ENCODE peak calls at places on chromosomes 13 and 19, in eight cellular contexts. J is A549, S is AG10803, Q is RWPE1, C is HFFc6, Z is brain microvascular endothelial cell, X is cardiac fibroblast, W is pancreas. T is an unnamed sample.

GRCh38 chr13:91132786-91133185 is 214.7 kb upstream of the MIR17HG start:
- DNase-seq in J (no peak), S (no peak), Q (no peak), C (no peak), Z (peak), X (no peak), W (no peak), T (no peak)

GRCh38 chr13:94343243-94343585 is 136.3 kb downstream of the DCT start:
- DNase-seq in J (no peak), S (no peak), Q (no peak), C (no peak), Z (peak), X (peak), W (no peak), T (peak)

GRCh38 chr13:75480691-75481175 is 1.2 kb downstream of the TBC1D4 start:
- DNase-seq in J (peak), S (peak), Q (peak), C (peak), Z (no peak), X (peak), W (peak), T (peak)

GRCh38 chr13:112098699-112099098 is 31.8 kb downstream of the SOX1 start:
- DNase-seq in J (no peak), S (no peak), Q (no peak), C (no peak), Z (no peak), X (no peak), W (no peak), T (no peak)

GRCh38 chr19:46372901-46373572 is 26.1 kb downstream of the PPP5C start:
- DNase-seq in J (peak), S (peak), Q (peak), C (no peak), Z (peak), X (peak), W (peak), T (peak)

GRCh38 chr19:40831502-40832430 is 18.5 kb downstream of the CYP2A6 start:
- DNase-seq in J (peak), S (peak), Q (peak), C (peak), Z (peak), X (peak), W (no peak), T (peak)

GRCh38 chr13:44422755-44423643 is 49.4 kb downstream of the SERP2 start:
- DNase-seq in J (no peak), S (no peak), Q (no peak), C (no peak), Z (no peak), X (peak), W (no peak), T (no peak)

GRCh38 chr13:28532226-28533048 is 37.5 kb upstream of the FLT1 start:
- DNase-seq in J (no peak), S (no peak), Q (no peak), C (no peak), Z (no peak), X (peak), W (peak), T (no peak)

GRCh38 chr19:18173054-18173571 is 500 bp upstream of the IFI30 start:
- DNase-seq in J (no peak), S (no peak), Q (no peak), C (no peak), Z (no peak), X (peak), W (no peak), T (no peak)

GRCh38 chr13:98173431-98173921 is 3.6 kb downstream of the RNF113B start:
- DNase-seq in J (no peak), S (peak), Q (no peak), C (peak), Z (peak), X (peak), W (no peak), T (peak)

GRCh38 chr13:36282818-36283432 is 14.7 kb downstream of the CCDC169 start:
- DNase-seq in J (peak), S (peak), Q (peak), C (peak), Z (no peak), X (peak), W (no peak), T (peak)

GRCh38 chr19:50198431-50199253 is 4.8 kb upstream of the MYH14 start:
- DNase-seq in J (no peak), S (no peak), Q (no peak), C (no peak), Z (no peak), X (no peak), W (no peak), T (no peak)

GRCh38 chr13:77325371-77325941 is 1.4 kb downstream of the MYCBP2 start:
- DNase-seq in J (no peak), S (no peak), Q (peak), C (no peak), Z (no peak), X (peak), W (no peak), T (peak)

GRCh38 chr13:42001580-42001979 is 40.7 kb upstream of the VWA8 start:
- DNase-seq in J (no peak), S (peak), Q (peak), C (peak), Z (peak), X (peak), W (no peak), T (peak)

GRCh38 chr19:2167896-2168618 is 4.3 kb downstream of the DOT1L start:
- DNase-seq in J (no peak), S (peak), Q (no peak), C (peak), Z (no peak), X (peak), W (no peak), T (peak)

GRCh38 chr13:112968380-112968909 is 569 bp upstream of the MCF2L start:
- DNase-seq in J (peak), S (no peak), Q (no peak), C (no peak), Z (no peak), X (no peak), W (peak), T (no peak)

GRCh38 chr19:45496349-45496953 is 396 bp downstream of the RTN2 start:
- DNase-seq in J (no peak), S (no peak), Q (no peak), C (no peak), Z (no peak), X (no peak), W (peak), T (no peak)

GRCh38 chr19:2317756-2318155 is 9.8 kb upstream of the LINGO3 start:
- DNase-seq in J (no peak), S (no peak), Q (no peak), C (no peak), Z (no peak), X (no peak), W (no peak), T (no peak)

GRCh38 chr13:31896427-31896826 is 135.1 kb upstream of the FRY start:
- DNase-seq in J (no peak), S (peak), Q (no peak), C (peak), Z (peak), X (peak), W (no peak), T (peak)

GRCh38 chr19:9043524-9043923 is 33.3 kb upstream of the MUC16 start:
- DNase-seq in J (no peak), S (no peak), Q (no peak), C (no peak), Z (no peak), X (no peak), W (no peak), T (no peak)

GRCh38 chr13:82688400-82688999 is 1193.8 kb downstream of the SLITRK1 start:
- DNase-seq in J (no peak), S (no peak), Q (no peak), C (no peak), Z (no peak), X (peak), W (no peak), T (peak)

GRCh38 chr13:32316030-32316344 is 679 bp downstream of the BRCA2 start:
- DNase-seq in J (no peak), S (no peak), Q (no peak), C (no peak), Z (no peak), X (no peak), W (no peak), T (no peak)

GRCh38 chr13:30196025-30196424 is 111.3 kb downstream of the KATNAL1 start:
- DNase-seq in J (no peak), S (no peak), Q (no peak), C (peak), Z (peak), X (peak), W (no peak), T (peak)

GRCh38 chr19:13099073-13099999 is 3.3 kb downstream of the LYL1 start:
- DNase-seq in J (no peak), S (peak), Q (no peak), C (peak), Z (no peak), X (peak), W (no peak), T (no peak)
- TF ChIP-seq CTCF in J (no peak), S (no peak), Q (no peak), C (no peak), Z (no peak), X (no peak), W (no peak), T (no peak)

GRCh38 chr13:43083750-43084149 is 60.4 kb downstream of the DNAJC15 start:
- DNase-seq in J (no peak), S (no peak), Q (no peak), C (no peak), Z (no peak), X (no peak), W (no peak), T (no peak)

GRCh38 chr13:43089912-43090498 is 66.6 kb downstream of the DNAJC15 start:
- DNase-seq in J (no peak), S (no peak), Q (no peak), C (no peak), Z (no peak), X (no peak), W (no peak), T (no peak)

GRCh38 chr13:43087960-43088580 is 64.7 kb downstream of the DNAJC15 start:
- DNase-seq in J (no peak), S (peak), Q (peak), C (no peak), Z (peak), X (peak), W (no peak), T (peak)

GRCh38 chr13:43080199-43080598 is 56.8 kb downstream of the DNAJC15 start:
- DNase-seq in J (no peak), S (no peak), Q (no peak), C (no peak), Z (no peak), X (no peak), W (no peak), T (no peak)

DNA sequence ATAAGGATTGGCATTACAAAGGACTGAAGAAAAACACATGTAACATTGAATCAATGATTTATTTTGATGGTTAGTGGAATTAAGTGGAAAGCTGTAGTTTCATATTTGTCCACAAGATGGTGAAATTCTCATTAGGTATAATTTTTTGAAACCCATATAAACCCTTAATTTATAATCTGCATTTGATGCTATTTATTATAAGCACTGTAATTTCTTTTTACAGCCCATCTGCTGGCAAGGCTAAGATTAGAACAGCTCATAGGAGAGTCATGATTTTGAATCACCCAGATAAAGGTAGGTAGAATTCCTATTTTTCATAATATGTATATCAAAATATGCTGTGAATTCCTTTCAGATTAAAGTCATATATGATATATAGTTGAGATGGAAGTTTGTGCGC is 62.2 kb downstream of the DNAJC15 start:
- DNase-seq in J (peak), S (peak), Q (peak), C (peak), Z (no peak), X (peak), W (no peak), T (peak)
- TF ChIP-seq CTCF in J (peak), S (peak), Q (peak), C (peak), Z (peak), X (peak), W (peak), T (peak)

GRCh38 chr13:65593298-65593874 is 1636.8 kb downstream of the PCDH9 start:
- DNase-seq in J (no peak), S (no peak), Q (no peak), C (no peak), Z (no peak), X (no peak), W (no peak), T (no peak)

GRCh38 chr13:65592757-65593156 is 1637.4 kb downstream of the PCDH9 start:
- DNase-seq in J (no peak), S (no peak), Q (no peak), C (peak), Z (no peak), X (no peak), W (no peak), T (no peak)

GRCh38 chr13:65597839-65598818 is 1632.0 kb downstream of the PCDH9 start:
- DNase-seq in J (no peak), S (peak), Q (no peak), C (peak), Z (peak), X (peak), W (no peak), T (peak)

GRCh38 chr13:65594255-65594654 is 1635.9 kb downstream of the PCDH9 start:
- DNase-seq in J (no peak), S (peak), Q (no peak), C (peak), Z (peak), X (peak), W (no peak), T (peak)

DNA sequence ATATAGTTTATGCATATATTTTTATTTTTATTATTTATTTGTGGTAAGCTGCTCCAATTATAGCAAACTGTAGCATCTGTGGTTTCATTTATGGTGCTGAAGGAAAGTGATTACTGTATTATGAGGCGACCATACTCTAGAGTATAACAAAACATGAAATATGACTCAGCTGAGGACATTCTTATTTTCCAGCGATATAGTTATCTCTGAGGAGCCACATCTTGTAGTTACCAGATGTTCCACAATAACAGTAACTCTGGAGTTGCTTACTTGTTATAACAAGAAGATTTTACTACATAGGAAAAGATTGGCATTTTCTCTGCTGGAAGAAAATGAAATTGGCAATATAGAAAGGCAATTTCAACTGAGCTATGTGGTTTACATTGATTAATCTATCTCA is 1634.3 kb downstream of the PCDH9 start:
- DNase-seq in J (no peak), S (peak), Q (no peak), C (peak), Z (peak), X (peak), W (no peak), T (peak)
- TF ChIP-seq CTCF in J (no peak), S (no peak), Q (no peak), C (no peak), Z (no peak), X (no peak), W (no peak), T (no peak)

DNA sequence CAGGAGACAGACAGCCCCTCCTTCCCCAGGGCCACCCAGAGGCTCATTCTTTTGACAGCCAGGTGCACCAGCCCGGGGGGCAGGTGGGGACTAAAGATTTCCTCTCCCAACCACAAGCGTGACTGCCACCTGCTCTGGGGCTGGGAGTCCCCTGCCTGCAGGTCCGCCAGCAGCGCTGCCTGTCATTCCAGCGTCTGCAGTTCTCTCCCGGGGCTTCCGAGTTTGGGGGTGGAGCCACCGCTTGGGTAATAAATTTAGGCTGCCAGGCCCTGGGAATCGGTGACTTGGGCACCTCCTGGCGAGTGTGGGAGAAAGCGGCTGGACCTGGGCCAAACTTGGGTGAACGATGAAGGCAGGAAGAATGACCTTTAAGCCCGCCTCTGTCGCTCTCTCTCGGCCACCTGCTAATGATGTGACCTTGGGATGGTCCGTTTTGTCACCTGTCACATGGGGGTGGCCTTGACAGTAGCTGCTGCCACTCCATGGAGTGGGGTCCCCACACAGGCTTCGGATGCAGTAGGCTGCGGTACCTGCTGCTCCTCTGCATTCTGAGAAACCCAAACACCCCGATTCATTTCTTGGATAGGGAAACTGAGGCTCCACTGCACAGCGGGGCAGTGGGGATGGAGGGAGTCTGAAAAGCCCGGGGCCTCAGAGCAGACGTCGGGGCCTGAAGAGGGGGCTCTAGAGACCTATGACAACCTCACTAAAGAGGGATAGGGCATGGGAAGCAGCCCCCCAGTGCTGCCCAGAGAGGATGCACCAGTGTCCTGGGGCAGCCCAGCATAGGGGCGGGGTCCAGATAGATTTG is 12.8 kb downstream of the FUT6 start:
- DNase-seq in J (peak), S (peak), Q (peak), C (no peak), Z (no peak), X (peak), W (peak), T (no peak)
- TF ChIP-seq CTCF in J (no peak), S (peak), Q (peak), C (no peak), Z (no peak), X (peak), W (no peak), T (peak)

DNA sequence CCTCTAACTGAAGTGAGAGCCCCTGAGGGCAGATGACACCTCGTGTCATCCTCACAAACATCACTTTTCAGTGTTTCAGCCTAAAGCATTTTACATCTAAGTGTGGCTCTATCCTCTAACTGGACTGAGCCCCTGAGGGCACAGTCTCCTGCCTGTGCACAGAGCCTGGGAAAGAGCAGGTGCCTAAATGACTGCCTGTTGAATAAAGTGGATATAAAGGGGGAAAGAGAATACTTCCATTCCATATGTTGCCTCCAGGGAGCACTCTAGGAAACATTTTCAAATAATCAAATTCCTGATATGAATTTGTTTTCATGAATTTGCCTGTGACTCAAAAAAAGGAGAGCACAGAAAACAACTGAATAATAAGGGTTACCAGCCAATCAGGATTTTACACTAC is 32.2 kb downstream of the CNMD start:
- DNase-seq in J (no peak), S (no peak), Q (no peak), C (peak), Z (no peak), X (no peak), W (no peak), T (no peak)
- TF ChIP-seq CTCF in J (no peak), S (peak), Q (no peak), C (peak), Z (no peak), X (no peak), W (no peak), T (no peak)